ENCODE peak calls at places on chromosomes 3 and 15, in six cellular contexts. C is neural progenitor cell, V is GM23338, O is GM23248, U is MM.1S, E is HCT116. H is an unnamed sample.

GRCh38 chr3:127102587-127102986 is 90.3 kb upstream of the PRR23E start:
- DNase-seq in C (no peak), V (no peak), O (no peak), U (no peak), E (no peak), H (no peak)

GRCh38 chr3:46469680-46470357 is 5.1 kb upstream of the LTF start:
- DNase-seq in C (no peak), V (no peak), O (no peak), U (no peak), E (no peak), H (no peak)

GRCh38 chr3:15290731-15291130 is 41.7 kb downstream of the SH3BP5 start:
- DNase-seq in C (no peak), V (no peak), O (no peak), U (no peak), E (no peak), H (no peak)

GRCh38 chr15:100667405-100668320 is 65.3 kb downstream of the ASB7 start:
- DNase-seq in C (no peak), V (no peak), O (peak), U (no peak), E (no peak), H (peak)

GRCh38 chr3:63561879-63562278 is 90.6 kb upstream of the SNTN start:
- DNase-seq in C (no peak), V (no peak), O (no peak), U (no peak), E (no peak), H (no peak)

GRCh38 chr3:194540268-194540937 is 53.6 kb upstream of the ATP13A3 start:
- DNase-seq in C (no peak), V (no peak), O (peak), U (no peak), E (no peak), H (no peak)

GRCh38 chr3:21750831-21751391 is at the start of gene ZNF385D:
- DNase-seq in C (peak), V (peak), O (peak), U (no peak), E (no peak), H (peak)

GRCh38 chr3:43001094-43001553 is 22.0 kb downstream of the GASK1A start:
- DNase-seq in C (no peak), V (no peak), O (peak), U (no peak), E (no peak), H (peak)

GRCh38 chr3:44950273-44950672 is 25.7 kb downstream of the ZDHHC3 start:
- DNase-seq in C (peak), V (peak), O (no peak), U (no peak), E (no peak), H (no peak)

GRCh38 chr15:74977599-74977998 is 17.8 kb upstream of the SCAMP5 start:
- DNase-seq in C (no peak), V (no peak), O (peak), U (no peak), E (no peak), H (no peak)

DNA sequence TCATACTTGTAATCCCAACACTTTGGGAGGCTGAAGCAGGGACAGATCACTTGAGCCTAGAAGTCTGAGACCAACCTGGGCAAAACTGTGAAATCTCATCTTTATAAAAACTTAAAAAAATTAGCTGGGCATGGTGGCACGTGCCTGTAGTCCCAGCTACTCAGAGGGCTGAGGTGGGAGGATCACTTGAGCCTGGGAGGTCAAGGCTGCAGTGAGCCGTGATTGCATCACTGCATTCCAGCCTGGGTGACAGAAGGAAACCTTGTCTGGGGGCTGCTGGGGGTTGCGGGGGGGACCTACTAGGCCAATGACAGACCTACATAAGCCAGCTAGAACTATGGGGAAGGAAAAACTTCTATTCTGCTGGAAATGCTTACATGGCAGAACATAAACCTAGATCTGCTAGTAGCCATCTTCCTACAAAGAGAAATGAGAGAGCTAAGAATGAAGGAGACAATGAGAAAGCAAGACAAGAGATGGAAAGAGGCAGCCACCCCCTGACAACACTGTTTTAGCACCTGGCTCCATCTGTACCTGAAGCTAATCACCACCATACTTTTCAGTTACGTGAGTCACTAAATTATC is 23.9 kb downstream of the FOXP1 start:
- DNase-seq in C (no peak), V (no peak), O (no peak), U (no peak), E (no peak), H (no peak)
- TF ChIP-seq EZH2phosphoT487 in C (no peak), V (no peak), O (no peak), U (no peak), E (no peak), H (no peak)

DNA sequence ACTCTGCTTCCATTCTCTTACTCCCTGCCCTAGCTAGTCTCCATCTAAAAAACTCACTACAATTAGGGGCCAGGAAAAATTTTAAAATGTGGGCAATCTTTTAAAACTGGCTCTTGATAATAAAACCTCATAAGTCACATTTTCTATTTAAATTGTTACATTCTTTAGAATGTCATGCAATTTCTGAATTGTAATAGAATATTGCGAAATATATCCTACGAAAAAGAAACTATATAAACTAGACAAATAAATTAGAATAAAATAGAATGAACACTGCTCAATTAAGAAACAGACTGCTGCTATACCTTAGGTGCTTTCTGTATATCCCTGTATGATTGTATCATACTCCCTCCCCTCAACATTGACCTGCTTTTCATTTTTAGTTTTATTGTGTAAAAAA is 826.0 kb downstream of the IGSF11 start:
- DNase-seq in C (no peak), V (no peak), O (no peak), U (no peak), E (no peak), H (no peak)
- H2AFZ ChIP-seq in C (no peak), V (no peak), O (no peak), U (no peak), E (no peak), H (no peak)

GRCh38 chr15:76345269-76345879 is 8.8 kb downstream of the ISL2 start:
- DNase-seq in C (no peak), V (no peak), O (no peak), U (no peak), E (no peak), H (no peak)
- TF ChIP-seq EZH2 in C (peak), V (peak), O (no peak), U (no peak), E (no peak), H (no peak)

GRCh38 chr15:55357774-55358173 is 38.8 kb downstream of the PIGB start:
- DNase-seq in C (no peak), V (no peak), O (peak), U (no peak), E (no peak), H (peak)
- TF ChIP-seq EZH2phosphoT487 in C (no peak), V (no peak), O (peak), U (no peak), E (no peak), H (no peak)

GRCh38 chr3:37506968-37507535 is 332.7 kb upstream of the LRRFIP2 start:
- DNase-seq in C (no peak), V (no peak), O (no peak), U (no peak), E (no peak), H (no peak)
- H2AFZ ChIP-seq in C (no peak), V (no peak), O (no peak), U (no peak), E (no peak), H (no peak)